ENCODE peak calls at places on chromosomes 3 and 15, in four cellular contexts. T is SK-N-SH, Y is HCT116, R is HepG2. K is an unnamed sample.

GRCh38 chr3:51637144-51637940 is 33.7 kb upstream of the TEX264 start:
- DNase-seq in T (no peak), R (no peak), Y (no peak), K (no peak)

GRCh38 chr3:45929042-45929679 is 14.1 kb upstream of the CXCR6 start:
- DNase-seq in R (peak), T (peak), Y (peak), K (peak)

GRCh38 chr15:74988007-74988800 is 7.2 kb upstream of the SCAMP5 start:
- DNase-seq in T (peak), R (peak), Y (peak), K (peak)

GRCh38 chr15:99324082-99324620 is 72.9 kb downstream of the LRRC28 start:
- DNase-seq in T (no peak), Y (peak), R (no peak), K (no peak)

GRCh38 chr3:4284865-4285264 is 18.3 kb upstream of the SETMAR start:
- DNase-seq in T (no peak), R (no peak), Y (no peak), K (no peak)

GRCh38 chr15:38879909-38880471 is 315.4 kb upstream of the RASGRP1 start:
- DNase-seq in T (no peak), R (no peak), Y (no peak), K (no peak)

GRCh38 chr15:38304486-38304885 is 51.9 kb downstream of the SPRED1 start:
- DNase-seq in R (no peak), T (no peak), Y (no peak), K (no peak)

GRCh38 chr15:67172172-67172571 is 82.3 kb downstream of the AAGAB start:
- DNase-seq in R (no peak), Y (no peak), T (no peak), K (no peak)

GRCh38 chr3:46854543-46854942 is 8.7 kb downstream of the MYL3 start:
- DNase-seq in R (no peak), T (no peak), Y (no peak), K (no peak)

GRCh38 chr15:88621789-88622604 is 857 bp downstream of the AEN start:
- DNase-seq in Y (no peak), R (peak), T (no peak), K (peak)

GRCh38 chr3:187628169-187628568 is 42.0 kb downstream of the SST start:
- DNase-seq in R (no peak), T (no peak), Y (no peak), K (no peak)

GRCh38 chr3:62665627-62666433 is 209.4 kb downstream of the CADPS start:
- DNase-seq in Y (peak), R (peak), T (peak), K (peak)

GRCh38 chr15:40793216-40793989 is 13.5 kb upstream of the ZFYVE19 start:
- DNase-seq in Y (peak), T (no peak), R (peak), K (no peak)

GRCh38 chr3:34150987-34151386 is 352.6 kb downstream of the PDCD6IP start:
- DNase-seq in Y (no peak), R (no peak), T (no peak), K (no peak)

GRCh38 chr3:134794950-134795775 is at the start of gene EPHB1:
- DNase-seq in T (peak), Y (peak), R (peak), K (peak)

GRCh38 chr3:165984589-165984988 is 147.4 kb upstream of the BCHE start:
- DNase-seq in R (no peak), T (no peak), Y (no peak), K (no peak)

GRCh38 chr15:65344909-65345275 is 32.9 kb downstream of the IGDCC3 start:
- DNase-seq in R (no peak), Y (no peak), T (peak), K (no peak)

GRCh38 chr15:101248274-101248673 is 3.6 kb downstream of the CHSY1 start:
- DNase-seq in Y (no peak), T (no peak), R (no peak), K (no peak)

GRCh38 chr15:101244039-101244781 is 7.6 kb downstream of the CHSY1 start:
- DNase-seq in T (no peak), R (peak), Y (no peak), K (no peak)

GRCh38 chr15:101246824-101247745 is 4.8 kb downstream of the CHSY1 start:
- DNase-seq in T (no peak), R (no peak), Y (no peak), K (no peak)

GRCh38 chr15:101244889-101245668 is 6.8 kb downstream of the CHSY1 start:
- DNase-seq in T (no peak), Y (no peak), R (no peak), K (no peak)

DNA sequence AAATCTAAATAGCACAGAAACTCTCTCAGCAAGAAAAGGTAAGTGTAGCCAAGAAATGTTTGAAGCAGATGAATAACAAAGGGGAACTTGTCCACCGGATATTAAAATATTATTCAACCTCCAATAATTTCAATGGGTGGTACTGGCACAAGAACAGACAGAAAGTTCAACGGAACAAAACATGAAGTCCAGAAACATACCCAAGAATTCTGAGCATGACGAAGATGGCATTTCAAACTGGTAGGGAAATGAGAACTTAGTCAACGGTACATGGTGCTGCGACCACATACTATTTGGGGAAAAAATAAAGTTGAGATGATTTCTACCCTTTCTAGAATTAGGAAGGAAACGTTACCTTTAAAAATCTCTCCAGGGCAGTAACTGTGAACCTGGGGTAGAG is 5.5 kb downstream of the CHSY1 start:
- DNase-seq in Y (no peak), R (no peak), T (no peak), K (no peak)
- TF ChIP-seq ELF1 in Y (no peak), R (no peak), T (no peak), K (no peak)

DNA sequence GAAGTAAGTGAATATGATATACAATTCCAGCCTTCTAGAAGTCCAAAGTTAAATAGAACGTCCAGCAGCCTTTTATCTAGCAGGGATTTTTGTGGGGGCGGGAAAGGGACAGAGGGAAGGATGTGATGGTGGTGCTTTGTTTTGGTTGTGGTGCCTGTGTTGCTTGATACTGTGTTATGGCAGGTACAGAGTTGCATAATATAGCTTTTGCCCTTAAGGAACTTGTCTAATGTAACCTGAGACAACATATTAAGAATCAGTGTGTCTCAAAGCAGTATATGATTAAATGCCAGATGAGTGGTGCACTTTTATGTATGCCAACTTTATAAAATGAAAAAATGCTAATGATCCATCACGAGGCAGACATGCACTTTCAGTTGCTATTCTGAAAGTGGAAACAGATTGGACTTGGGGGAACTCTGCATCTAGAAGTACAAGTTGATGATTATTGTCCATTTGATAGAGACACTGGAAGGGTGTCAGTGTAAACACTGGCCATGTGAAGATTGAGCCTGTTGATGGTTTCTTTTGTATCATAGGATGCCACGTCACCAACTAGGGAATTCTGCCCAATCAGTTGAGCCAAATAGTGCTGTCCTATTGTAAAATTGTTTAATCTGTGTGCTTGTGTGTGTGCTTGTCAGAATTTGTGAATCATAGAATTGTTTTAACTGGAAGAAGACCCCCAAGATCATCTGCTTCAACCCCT is 23.0 kb downstream of the NEO1 start:
- DNase-seq in R (no peak), T (no peak), Y (no peak), K (no peak)
- TF ChIP-seq ELF1 in R (no peak), T (no peak), Y (no peak), K (no peak)

GRCh38 chr3:171459942-171460225 is 321 bp downstream of the TNIK start:
- DNase-seq in R (no peak), Y (no peak), T (no peak), K (no peak)

GRCh38 chr3:171462224-171462623 is 2.0 kb upstream of the TNIK start:
- DNase-seq in Y (no peak), R (no peak), T (no peak), K (no peak)

GRCh38 chr3:171460226-171461086 is at the start of gene TNIK:
- DNase-seq in Y (peak), R (peak), T (peak), K (peak)

GRCh38 chr3:171459130-171459941 is 869 bp downstream of the TNIK start:
- DNase-seq in Y (no peak), T (peak), R (no peak), K (no peak)

GRCh38 chr3:171461087-171461917 is 1.1 kb upstream of the TNIK start:
- DNase-seq in T (no peak), R (no peak), Y (peak), K (peak)
- TF ChIP-seq ELF1 in T (no peak), R (no peak), Y (no peak), K (no peak)

DNA sequence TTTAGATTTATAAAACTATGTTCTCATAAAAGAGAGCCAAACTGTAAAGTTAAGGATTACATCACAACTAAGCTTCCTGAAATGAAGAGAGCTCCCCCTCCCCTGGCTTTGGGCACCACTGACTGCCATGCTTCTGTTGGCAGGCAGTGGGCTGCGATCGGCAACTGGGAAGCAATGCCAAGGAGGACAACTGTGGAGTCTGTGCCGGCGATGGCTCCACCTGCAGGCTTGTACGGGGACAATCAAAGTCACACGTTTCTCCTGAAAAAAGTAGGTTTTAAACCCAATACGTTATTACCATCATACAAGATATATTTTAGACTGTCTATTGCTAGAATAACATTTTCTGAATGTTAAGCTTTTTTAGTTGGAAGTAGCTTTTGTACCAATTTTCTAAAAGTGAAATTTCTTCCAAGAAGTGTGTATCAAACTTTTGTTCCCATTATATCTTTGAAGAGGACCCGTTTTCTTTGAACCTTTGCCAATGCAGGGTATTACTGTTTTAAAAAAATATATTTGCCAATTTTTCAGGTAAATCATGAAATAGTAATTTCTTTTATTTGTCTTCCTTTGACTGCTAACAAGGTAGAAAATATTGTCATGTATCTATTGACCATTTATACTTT is 184.1 kb downstream of the ADAMTSL3 start:
- DNase-seq in T (peak), R (peak), Y (peak), K (peak)
- TF ChIP-seq ELF1 in T (no peak), R (no peak), Y (no peak), K (no peak)